ENCODE peak calls at places on chromosomes 7 and 10, in four cellular contexts. N, I, H and O are unnamed samples.

GRCh38 chr7:17239683-17240521 is 58.5 kb upstream of the AHR start:
- DNase-seq in H (peak; percentile 59), I (peak; percentile 69), N (no peak), O (no peak)

GRCh38 chr7:47492720-47493119 is 89.2 kb downstream of the TNS3 start:
- DNase-seq in H (no peak), N (no peak), I (no peak), O (no peak)

GRCh38 chr7:43594020-43594419 is 11.1 kb downstream of the STK17A start:
- DNase-seq in I (no peak), H (no peak), N (no peak), O (no peak)

GRCh38 chr7:1693991-1694524 is 24.0 kb downstream of the ELFN1 start:
- DNase-seq in H (peak; percentile 53), N (no peak), I (peak; percentile 89), O (no peak)

GRCh38 chr10:91652364-91652763 is 19.5 kb upstream of the PPP1R3C start:
- DNase-seq in H (peak; percentile 97), I (peak; percentile 99), N (no peak), O (no peak)

GRCh38 chr10:132984801-132985545 is 42.6 kb upstream of the CFAP46 start:
- DNase-seq in N (no peak), H (no peak), I (no peak), O (no peak)

GRCh38 chr10:29746080-29746797 is 111.5 kb upstream of the SVIL start:
- DNase-seq in I (peak; percentile 30), H (peak; percentile 46), N (no peak), O (peak; percentile 37)

GRCh38 chr7:146961617-146962016 is 845.0 kb downstream of the CNTNAP2 start:
- DNase-seq in H (peak; percentile 66), N (no peak), I (peak; percentile 83), O (no peak)

GRCh38 chr7:111855842-111856227 is 293.5 kb upstream of the IMMP2L start:
- DNase-seq in H (peak; percentile 39), N (no peak), I (peak; percentile 1), O (no peak)

GRCh38 chr10:132306951-132307751 is 599 bp downstream of the STK32C start:
- DNase-seq in I (peak; percentile 29), H (no peak), N (peak; percentile 23), O (no peak)

GRCh38 chr7:49112222-49112621 is 187.9 kb downstream of the CDC14C start:
- DNase-seq in I (no peak), H (no peak), N (no peak), O (no peak)

GRCh38 chr10:4512557-4513286 is 313.3 kb upstream of the AKR1E2 start:
- DNase-seq in I (peak; percentile 44), H (peak; percentile 76), N (no peak), O (peak; percentile 19)

GRCh38 chr7:129665013-129665401 is 53.5 kb downstream of the NRF1 start:
- DNase-seq in H (peak; percentile 95), N (no peak), I (peak; percentile 96), O (no peak)

GRCh38 chr7:159296093-159296681 is 151.5 kb upstream of the VIPR2 start:
- DNase-seq in I (no peak), H (no peak), N (peak; percentile 7), O (no peak)

GRCh38 chr7:105261689-105262088 is 127.0 kb downstream of the SRPK2 start:
- DNase-seq in N (no peak), I (no peak), H (peak; percentile 10), O (peak; percentile 64)

GRCh38 chr7:140333209-140333608 is 65.1 kb downstream of the SLC37A3 start:
- DNase-seq in N (no peak), I (no peak), H (no peak), O (no peak)

GRCh38 chr7:36289833-36290661 is 99.6 kb upstream of the ANLN start:
- DNase-seq in H (no peak), I (peak; percentile 48), N (no peak), O (no peak)

GRCh38 chr10:130963052-130963393 is 348.5 kb downstream of the TCERG1L start:
- DNase-seq in H (no peak), N (no peak), I (no peak), O (no peak)

GRCh38 chr10:91787810-91788209 is 10.4 kb upstream of the TNKS2 start:
- DNase-seq in I (no peak), N (no peak), H (peak; percentile 11), O (no peak)